ENCODE peak calls at places on chromosomes 16 and 17, in seven cellular contexts. B, X, M, A, N, H and F are unnamed samples.

GRCh38 chr17:82267575-82268379 is 5.7 kb downstream of the CSNK1D start:
- DNase-seq in N (peak; percentile 95), B (peak; percentile 90), A (peak; percentile 96), X (peak; percentile 94), H (no peak), M (peak; percentile 95), F (peak; percentile 82)

GRCh38 chr16:563072-563644 is 3.0 kb downstream of the PRR35 start:
- DNase-seq in B (no peak), A (no peak), X (no peak), N (no peak), M (no peak), H (no peak), F (no peak)

GRCh38 chr17:75679706-75680201 is 12.6 kb downstream of the SAP30BP start:
- DNase-seq in N (no peak), H (no peak), A (no peak), M (no peak), B (peak; percentile 60), X (no peak), F (no peak)

GRCh38 chr16:4301968-4302367 is 13.9 kb upstream of the GLIS2 start:
- DNase-seq in H (no peak), A (no peak), X (no peak), M (no peak), B (no peak), N (no peak), F (no peak)

GRCh38 chr17:33200587-33200986 is 92.5 kb downstream of the ASIC2 start:
- DNase-seq in H (no peak), M (peak; percentile 24), N (no peak), A (peak; percentile 20), X (no peak), B (no peak), F (no peak)

GRCh38 chr17:68759343-68760140 is 158.4 kb upstream of the FAM20A start:
- DNase-seq in A (peak; percentile 93), H (peak; percentile 90), N (peak; percentile 90), B (peak; percentile 83), M (peak; percentile 88), X (peak; percentile 86), F (peak; percentile 85)

GRCh38 chr17:21077286-21077685 is 34.5 kb upstream of the USP22 start:
- DNase-seq in X (no peak), B (no peak), A (no peak), N (no peak), H (no peak), M (no peak), F (no peak)

GRCh38 chr16:50323335-50324011 is 45.3 kb downstream of the BRD7 start:
- DNase-seq in X (no peak), A (peak; percentile 56), B (no peak), M (peak; percentile 42), N (no peak), H (no peak), F (no peak)

GRCh38 chr16:58110590-58111330 is 18.4 kb downstream of the CFAP20 start:
- DNase-seq in X (no peak), B (no peak), M (no peak), N (no peak), A (peak; percentile 44), H (no peak), F (no peak)

GRCh38 chr16:17206712-17207111 is 264.0 kb downstream of the XYLT1 start:
- DNase-seq in N (no peak), A (no peak), M (no peak), H (no peak), B (no peak), X (no peak), F (no peak)

GRCh38 chr17:44961921-44962350 is 6.2 kb downstream of the C1QL1 start:
- DNase-seq in M (no peak), B (no peak), H (no peak), A (no peak), N (no peak), X (peak; percentile 51), F (no peak)

GRCh38 chr16:84907575-84907974 is 87.8 kb downstream of the CRISPLD2 start:
- DNase-seq in N (no peak), M (no peak), H (no peak), X (no peak), A (peak; percentile 76), B (no peak), F (no peak)

GRCh38 chr16:14344292-14344691 is 273.2 kb downstream of the MRTFB start:
- DNase-seq in H (no peak), X (no peak), B (no peak), N (no peak), M (no peak), A (peak; percentile 11), F (no peak)

GRCh38 chr17:1485311-1485747 is 7.2 kb downstream of the MYO1C start:
- DNase-seq in A (no peak), X (no peak), B (peak; percentile 34), M (no peak), N (peak; percentile 79), H (peak; percentile 87), F (no peak)

GRCh38 chr17:1484060-1484535 is 8.4 kb downstream of the MYO1C start:
- DNase-seq in B (no peak), A (no peak), M (no peak), H (no peak), N (no peak), X (no peak), F (no peak)

GRCh38 chr17:1485748-1486376 is 6.6 kb downstream of the MYO1C start:
- DNase-seq in N (peak; percentile 87), M (peak; percentile 60), X (no peak), B (peak; percentile 63), A (peak; percentile 60), H (peak; percentile 41), F (no peak)

GRCh38 chr17:1482686-1483445 is 9.6 kb downstream of the MYO1C start:
- DNase-seq in B (no peak), X (no peak), N (no peak), A (no peak), M (no peak), H (no peak), F (no peak)

GRCh38 chr17:1484586-1485310 is 7.7 kb downstream of the MYO1C start:
- DNase-seq in A (no peak), B (peak; percentile 41), H (peak; percentile 80), M (peak; percentile 25), X (no peak), N (peak; percentile 85), F (no peak)
- TF ChIP-seq CTCF in A (no peak), B (no peak), H (peak; percentile 43), M (no peak), X (no peak), N (no peak), F (no peak)

GRCh38 chr17:67600408-67600807 is 117.3 kb upstream of the NOL11 start:
- DNase-seq in B (no peak), M (no peak), A (no peak), N (no peak), H (no peak), X (no peak), F (no peak)

GRCh38 chr17:67601897-67602296 is 115.8 kb upstream of the NOL11 start:
- DNase-seq in A (no peak), N (no peak), H (no peak), M (no peak), X (no peak), B (no peak), F (no peak)

GRCh38 chr17:67602439-67602838 is 115.3 kb upstream of the NOL11 start:
- DNase-seq in N (no peak), X (peak; percentile 3), A (no peak), H (no peak), B (no peak), M (no peak), F (no peak)

GRCh38 chr17:67605259-67605912 is 112.3 kb upstream of the NOL11 start:
- DNase-seq in A (no peak), M (no peak), B (no peak), H (no peak), N (no peak), X (peak; percentile 11), F (no peak)

DNA sequence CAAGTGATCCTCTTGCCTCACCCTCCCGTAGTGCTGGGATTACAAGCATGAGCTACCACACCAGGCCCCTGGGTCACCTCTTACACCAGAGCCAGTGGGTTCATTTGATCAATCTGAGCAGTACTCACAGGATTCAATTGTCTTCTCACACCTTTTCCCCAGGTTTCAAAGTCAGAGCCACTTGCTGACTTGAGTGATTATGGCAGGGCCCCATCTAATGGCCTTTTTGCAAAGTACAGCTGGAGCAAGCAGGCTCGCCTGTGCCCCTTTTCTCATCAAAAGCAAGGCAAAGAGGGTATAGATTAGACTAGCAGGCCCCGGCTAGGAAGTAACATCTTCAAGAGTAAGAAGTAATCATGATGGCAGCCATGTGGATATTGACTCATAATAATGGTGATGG is 114.8 kb upstream of the NOL11 start:
- DNase-seq in A (peak; percentile 49), X (peak; percentile 20), N (no peak), H (peak; percentile 69), M (peak; percentile 19), B (peak; percentile 57), F (no peak)
- TF ChIP-seq CTCF in A (peak; percentile 57), X (peak; percentile 19), N (peak; percentile 37), H (peak; percentile 76), M (peak; percentile 43), B (peak; percentile 32), F (peak; percentile 44)

GRCh38 chr17:4969551-4970231 is 2.1 kb upstream of the SPAG7 start:
- DNase-seq in N (no peak), B (no peak), A (peak; percentile 55), H (no peak), M (no peak), X (no peak), F (no peak)

GRCh38 chr17:4968916-4969550 is 1.4 kb upstream of the SPAG7 start:
- DNase-seq in M (peak; percentile 78), N (no peak), H (peak; percentile 60), B (no peak), X (no peak), A (peak; percentile 95), F (peak; percentile 89)

GRCh38 chr17:4966844-4967538 is 626 bp downstream of the SPAG7 start:
- DNase-seq in N (peak; percentile 98), A (peak; percentile 100), M (peak; percentile 100), B (peak; percentile 95), X (peak; percentile 99), H (peak; percentile 99), F (peak; percentile 99)

GRCh38 chr17:4967539-4968165 is at the start of gene SPAG7:
- DNase-seq in M (peak; percentile 97), A (peak; percentile 98), X (peak; percentile 90), N (peak; percentile 96), H (peak; percentile 97), B (peak; percentile 91), F (peak; percentile 97)

DNA sequence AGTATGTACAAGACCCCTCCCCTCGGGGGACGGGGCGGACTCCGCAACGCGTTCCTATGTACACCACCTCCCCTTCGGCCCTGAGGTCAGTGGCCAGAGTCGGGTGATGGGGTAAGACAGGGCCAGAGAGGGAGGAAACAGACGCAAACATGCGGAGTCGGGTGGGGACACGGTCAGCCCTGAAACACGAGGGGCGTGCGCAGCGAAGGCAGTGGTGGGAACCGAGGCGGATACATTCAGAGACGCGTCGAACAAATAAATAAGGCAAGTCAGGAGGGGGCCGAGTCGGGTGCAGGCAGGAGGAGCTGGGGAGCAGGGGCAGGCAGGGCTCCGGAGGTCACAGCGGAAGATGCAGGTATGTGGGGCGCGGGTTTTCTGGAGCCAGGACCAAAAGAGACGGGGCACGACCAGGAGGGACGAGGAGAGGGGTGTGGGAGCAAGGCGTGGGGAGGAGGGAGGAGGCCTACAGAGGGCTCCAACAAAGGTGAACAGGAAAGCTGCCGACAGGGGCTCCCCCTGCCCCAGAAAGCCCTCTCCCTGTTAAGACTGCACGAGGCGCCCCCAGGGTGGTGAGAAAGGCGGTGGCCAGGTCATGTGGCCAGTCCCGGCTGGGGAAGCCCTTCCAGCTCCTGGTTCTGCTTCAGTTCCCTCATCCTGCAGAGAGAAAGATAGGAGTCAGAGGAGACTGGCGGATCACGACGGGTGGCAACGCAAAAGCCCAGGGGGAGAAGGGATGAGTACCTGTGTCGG is 724 bp upstream of the SPAG7 start:
- DNase-seq in N (peak; percentile 73), B (no peak), X (no peak), H (peak; percentile 90), M (no peak), A (no peak), F (no peak)
- TF ChIP-seq CTCF in N (no peak), B (no peak), X (no peak), H (no peak), M (no peak), A (no peak), F (no peak)

GRCh38 chr17:17087424-17088103 is 45.3 kb downstream of the MPRIP start:
- DNase-seq in M (no peak), H (no peak), N (peak; percentile 52), A (no peak), B (no peak), X (peak; percentile 41), F (no peak)
- TF ChIP-seq CTCF in M (no peak), H (no peak), N (no peak), A (no peak), B (no peak), X (no peak), F (no peak)